ENCODE peak calls at places on chromosomes 6 and 20, in nine cellular contexts. U, Z, O, H, L, S, G, Q and F are unnamed samples.

GRCh38 chr20:62741191-62741676 is 32.6 kb downstream of the NTSR1 start:
- DNase-seq in Z (no peak), L (no peak), H (no peak), O (no peak), U (peak), G (no peak), Q (no peak), S (no peak), F (no peak)

GRCh38 chr20:37526839-37527637 is 638 bp downstream of the BLCAP start:
- DNase-seq in Z (no peak), O (no peak), L (no peak), S (no peak), G (no peak), Q (no peak), H (no peak), U (peak), F (no peak)

GRCh38 chr6:87391334-87391733 is 16.4 kb upstream of the CFAP206 start:
- DNase-seq in G (no peak), S (no peak), L (no peak), H (peak), U (peak), Q (peak), Z (no peak), O (peak), F (peak)

GRCh38 chr6:138493413-138493812 is 5.9 kb downstream of the NHSL1 start:
- DNase-seq in Z (no peak), O (no peak), S (no peak), Q (no peak), L (no peak), U (peak), G (no peak), H (peak), F (peak)

GRCh38 chr20:40393161-40393560 is 295.9 kb downstream of the MAFB start:
- DNase-seq in L (no peak), O (no peak), U (no peak), H (no peak), S (no peak), G (no peak), Z (no peak), Q (no peak), F (no peak)

GRCh38 chr20:46568570-46569129 is 18.2 kb upstream of the OCSTAMP start:
- DNase-seq in U (peak), H (peak), G (no peak), S (peak), Z (no peak), L (peak), Q (peak), O (no peak), F (no peak)

GRCh38 chr6:137958809-137959565 is 91.9 kb downstream of the TNFAIP3 start:
- DNase-seq in Z (no peak), U (no peak), H (no peak), L (no peak), G (no peak), O (no peak), Q (no peak), S (no peak), F (no peak)

GRCh38 chr6:166005401-166005845 is 162.2 kb downstream of the TBXT start:
- DNase-seq in U (peak), G (no peak), S (peak), H (no peak), L (no peak), Q (no peak), O (no peak), Z (no peak), F (no peak)

GRCh38 chr6:99334526-99335127 is 14.8 kb downstream of the FAXC start:
- DNase-seq in U (peak), G (no peak), O (peak), H (peak), S (no peak), Z (no peak), Q (peak), L (no peak), F (peak)

GRCh38 chr20:57097245-57097935 is 169.1 kb downstream of the BMP7 start:
- DNase-seq in U (no peak), S (no peak), O (no peak), Z (no peak), L (no peak), H (no peak), G (no peak), Q (no peak), F (no peak)